ENCODE peak calls at places on chromosomes 11 and 22, in seven cellular contexts. F is cardiac muscle cell, X is heart right ventricle, U is right atrium auricular region, M is hepatocyte, T is transverse colon, R is IMR-90. J is an unnamed sample. For H3K4me1, the result is how much of the 10 kb centered on the place peaks cover.

GRCh38 chr11:69444381-69445130 is 36.9 kb upstream of the LINC01488 start:
- DNase-seq in T (peak), R (peak), X (peak), F (peak), U (peak), M (peak), J (peak)

GRCh38 chr11:74701351-74701750 is 29.9 kb downstream of the CHRDL2 start:
- DNase-seq in U (no peak), X (no peak), M (no peak), R (no peak), T (no peak), F (no peak), J (no peak)

GRCh38 chr11:106133529-106133928 is 56.1 kb downstream of the AASDHPPT start:
- DNase-seq in R (no peak), U (no peak), T (no peak), F (peak), X (no peak), M (no peak), J (no peak)

GRCh38 chr22:29816128-29816527 is 21.9 kb downstream of the ASCC2 start:
- DNase-seq in T (no peak), F (no peak), M (no peak), R (no peak), X (peak), U (peak), J (no peak)

GRCh38 chr11:35523351-35523768 is 2.1 kb downstream of the PAMR1 start:
- DNase-seq in T (no peak), F (no peak), M (no peak), U (no peak), R (peak), X (no peak), J (no peak)

GRCh38 chr22:47801541-47802245 is 1039.2 kb downstream of the TBC1D22A start:
- DNase-seq in M (no peak), U (no peak), T (no peak), X (no peak), R (no peak), F (no peak), J (no peak)

GRCh38 chr11:115194798-115195101 is 309.5 kb downstream of the CADM1 start:
- DNase-seq in F (no peak), T (no peak), X (no peak), U (no peak), R (peak), M (no peak), J (no peak)

GRCh38 chr11:7494086-7494775 is 8.9 kb downstream of the OLFML1 start:
- DNase-seq in X (no peak), F (no peak), U (no peak), R (no peak), T (no peak), M (no peak), J (no peak)

GRCh38 chr11:93738647-93739081 is 2.6 kb downstream of the TAF1D start:
- DNase-seq in R (no peak), T (no peak), U (no peak), F (no peak), M (no peak), X (no peak), J (no peak)

GRCh38 chr22:50674606-50675552 is 2.3 kb downstream of the SHANK3 start:
- DNase-seq in R (no peak), M (peak), U (peak), T (peak), X (no peak), F (peak), J (peak)

GRCh38 chr22:23302171-23303002 is 122.1 kb downstream of the BCR start:
- DNase-seq in T (no peak), M (no peak), X (no peak), U (no peak), R (no peak), F (no peak), J (no peak)

GRCh38 chr11:125239585-125240331 is 75.2 kb downstream of the PKNOX2 start:
- DNase-seq in F (no peak), R (no peak), M (no peak), U (no peak), X (no peak), T (no peak), J (no peak)

GRCh38 chr22:19115628-19116027 is 6.6 kb downstream of the DGCR2 start:
- DNase-seq in F (peak), R (no peak), X (no peak), M (peak), T (no peak), U (no peak), J (no peak)

GRCh38 chr11:68582416-68583046 is 101.8 kb upstream of the GAL start:
- DNase-seq in R (no peak), M (no peak), U (no peak), X (peak), T (no peak), F (no peak), J (no peak)

GRCh38 chr11:126135182-126136176 is 72.8 kb upstream of the CDON start:
- DNase-seq in M (no peak), X (no peak), F (no peak), T (no peak), R (no peak), U (no peak), J (no peak)

GRCh38 chr11:6635082-6635932 is 16.1 kb upstream of the TPP1 start:
- DNase-seq in X (peak), R (peak), T (peak), U (no peak), F (no peak), M (peak), J (peak)

GRCh38 chr22:40594924-40595323 is 41.6 kb downstream of the MRTFA start:
- DNase-seq in F (no peak), R (peak), M (no peak), T (no peak), U (no peak), X (no peak), J (no peak)

GRCh38 chr11:69080361-69080973 is 31.7 kb downstream of the TPCN2 start:
- DNase-seq in X (no peak), U (no peak), F (no peak), M (no peak), T (no peak), R (peak), J (no peak)

GRCh38 chr11:3380706-3381570 is 2.0 kb upstream of the ZNF195 start:
- DNase-seq in F (peak), T (no peak), R (no peak), U (no peak), M (no peak), X (no peak), J (peak)

GRCh38 chr11:107769189-107769588 is 57.3 kb upstream of the SLN start:
- DNase-seq in F (no peak), R (peak), X (no peak), M (no peak), U (no peak), T (no peak), J (no peak)

GRCh38 chr11:75148436-75148983 is 2.4 kb upstream of the SLCO2B1 start:
- DNase-seq in R (no peak), X (no peak), U (no peak), T (no peak), F (no peak), M (no peak), J (no peak)

GRCh38 chr22:37310075-37310606 is 27.8 kb downstream of the CYTH4 start:
- DNase-seq in U (no peak), F (no peak), R (no peak), X (no peak), T (no peak), M (no peak), J (no peak)

GRCh38 chr11:34161812-34162506 is 56.5 kb downstream of the NAT10 start:
- DNase-seq in F (no peak), R (peak), T (no peak), M (no peak), X (no peak), U (no peak), J (no peak)

GRCh38 chr11:65498042-65498726 is 661 bp upstream of the MALAT1 start:
- DNase-seq in R (peak), X (peak), U (peak), M (peak), T (peak), F (peak), J (peak)

GRCh38 chr22:26995222-26995621 is 337.8 kb downstream of the MIAT start:
- DNase-seq in M (peak), R (no peak), U (no peak), T (peak), X (peak), F (no peak), J (peak)

GRCh38 chr11:103994111-103994510 is 42.3 kb upstream of the DDI1 start:
- DNase-seq in M (no peak), X (no peak), T (no peak), F (no peak), R (no peak), U (no peak), J (no peak)

GRCh38 chr11:45647786-45648185 is 17.6 kb downstream of the CHST1 start:
- DNase-seq in X (no peak), F (no peak), M (no peak), T (no peak), U (no peak), R (no peak), J (no peak)

GRCh38 chr11:116853461-116854073 is 16.1 kb upstream of the APOA1 start:
- DNase-seq in T (peak), X (no peak), M (peak), U (no peak), F (no peak), R (peak), J (no peak)

GRCh38 chr11:90310210-90310609 is 87.4 kb upstream of the CHORDC1 start:
- DNase-seq in T (no peak), R (no peak), U (no peak), F (no peak), M (no peak), X (no peak), J (no peak)
- TF ChIP-seq CTCF in T (no peak), R (no peak), U (no peak), F (no peak), M (peak), X (no peak), J (no peak)

GRCh38 chr22:17235861-17236260 is 16.6 kb upstream of the ADA2 start:
- DNase-seq in X (no peak), F (no peak), U (no peak), R (no peak), M (no peak), T (no peak), J (no peak)

GRCh38 chr22:17239156-17239701 is 20.0 kb upstream of the ADA2 start:
- DNase-seq in M (no peak), X (no peak), T (no peak), F (no peak), U (no peak), R (no peak), J (no peak)

GRCh38 chr22:17235149-17235655 is 16.0 kb upstream of the ADA2 start:
- DNase-seq in T (no peak), R (no peak), X (no peak), M (no peak), F (no peak), U (no peak), J (no peak)

GRCh38 chr22:17234144-17234623 is 14.9 kb upstream of the ADA2 start:
- DNase-seq in R (no peak), T (no peak), U (no peak), X (no peak), F (no peak), M (no peak), J (no peak)

GRCh38 chr22:17237031-17237668 is 17.9 kb upstream of the ADA2 start:
- DNase-seq in F (no peak), U (no peak), X (no peak), M (no peak), T (no peak), R (no peak), J (no peak)
- H3K4me1 ChIP-seq in F (under half), U (under half), X (under half), M (under half), T (under half), R (under half), J (under half)

GRCh38 chr11:79025097-79025496 is 415.7 kb downstream of the TENM4 start:
- DNase-seq in R (no peak), T (no peak), X (no peak), M (no peak), F (no peak), U (no peak), J (no peak)
- TF ChIP-seq CTCF in R (no peak), T (no peak), X (no peak), M (no peak), F (no peak), U (no peak), J (no peak)

DNA sequence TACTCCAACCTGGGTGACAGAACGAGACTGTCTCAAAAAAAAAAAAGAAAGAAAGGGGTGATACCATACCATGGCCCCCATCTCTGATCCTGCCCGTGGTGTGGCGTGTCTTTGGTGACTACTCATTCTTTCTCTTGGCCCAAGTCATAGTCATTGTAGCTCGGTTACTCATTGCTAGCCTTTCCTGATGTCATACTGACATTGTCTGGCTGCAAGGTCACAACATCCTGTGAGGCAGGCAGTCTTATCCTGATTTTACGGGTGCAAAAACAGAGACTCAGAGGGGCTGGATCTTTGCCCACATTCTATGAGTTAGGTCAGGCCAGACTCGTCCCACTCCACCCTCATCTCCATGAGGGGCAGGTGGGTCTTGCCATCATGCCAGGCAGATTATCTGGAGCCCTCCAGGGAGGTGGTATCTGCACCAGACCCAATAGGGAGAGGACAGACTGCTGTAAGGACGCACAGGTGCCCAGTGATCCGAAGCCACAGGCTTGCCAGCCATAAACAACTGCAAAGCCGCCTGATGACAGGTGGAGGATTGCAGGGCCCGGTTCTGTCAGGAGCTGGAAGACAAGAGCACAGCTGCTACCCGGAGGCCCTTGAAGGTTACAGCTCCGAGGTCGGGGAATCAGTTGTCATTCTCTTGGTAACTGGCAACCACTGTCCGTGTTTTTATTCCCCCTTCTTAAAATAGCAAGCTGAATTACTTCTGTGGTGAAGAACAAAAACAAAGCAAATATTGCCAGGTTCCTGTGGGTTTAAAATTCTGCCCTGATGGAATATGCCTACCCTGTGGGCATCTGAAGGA is 13.8 kb downstream of the TOM1 start:
- DNase-seq in R (peak), T (no peak), U (no peak), X (peak), M (peak), F (peak), J (peak)
- H3K4me1 ChIP-seq in R (under half), T (half or more), U (half or more), X (half or more), M (under half), F (under half), J (half or more)